ENCODE peak calls at places on chromosomes 1 and 21, in five cellular contexts. S, X, F, J and E are unnamed samples.

GRCh38 chr1:111225717-111226400 is 1.7 kb upstream of the CHI3L2 start:
- DNase-seq in S (no peak), X (no peak), F (peak), J (no peak), E (no peak)

GRCh38 chr1:17297991-17298390 is 10.0 kb upstream of the PADI4 start:
- DNase-seq in S (no peak), X (no peak), F (no peak), J (no peak), E (no peak)

GRCh38 chr1:85027242-85027983 is 20.9 kb downstream of the MCOLN3 start:
- DNase-seq in S (no peak), X (peak), F (peak), J (no peak), E (peak)

GRCh38 chr1:164796916-164797315 is 237.9 kb downstream of the PBX1 start:
- DNase-seq in S (no peak), X (no peak), F (no peak), J (no peak), E (no peak)

GRCh38 chr1:215022723-215023122 is 59.8 kb upstream of the KCNK2 start:
- DNase-seq in S (no peak), X (peak), F (peak), J (no peak), E (peak)

GRCh38 chr1:205588691-205589445 is 42.9 kb downstream of the ELK4 start:
- DNase-seq in S (no peak), X (peak), F (peak), J (no peak), E (peak)

GRCh38 chr1:96130432-96130831 is 591.2 kb upstream of the PTBP2 start:
- DNase-seq in S (no peak), X (no peak), F (no peak), J (no peak), E (no peak)

GRCh38 chr1:145994391-145995120 is 1.8 kb downstream of the TXNIP start:
- DNase-seq in S (no peak), X (peak), F (no peak), J (no peak), E (no peak)

GRCh38 chr1:234473123-234473522 is 5.9 kb downstream of the TARBP1 start:
- DNase-seq in S (no peak), X (no peak), F (no peak), J (no peak), E (peak)

GRCh38 chr1:41540886-41541591 is 56.6 kb upstream of the EDN2 start:
- DNase-seq in S (peak), X (peak), F (peak), J (no peak), E (no peak)

GRCh38 chr1:20494609-20495311 is 8.8 kb upstream of the CAMK2N1 start:
- DNase-seq in S (no peak), X (peak), F (peak), J (no peak), E (peak)

GRCh38 chr1:111242805-111243523 is 15.5 kb downstream of the CHI3L2 start:
- DNase-seq in S (no peak), X (no peak), F (peak), J (no peak), E (no peak)

GRCh38 chr21:43904316-43904925 is 39.4 kb downstream of the AGPAT3 start:
- DNase-seq in S (peak), X (no peak), F (no peak), J (no peak), E (no peak)

GRCh38 chr1:107451735-107452134 is 310.9 kb downstream of the NTNG1 start:
- DNase-seq in S (no peak), X (no peak), F (no peak), J (no peak), E (no peak)

GRCh38 chr1:88179943-88180342 is 504.1 kb upstream of the PKN2 start:
- DNase-seq in S (no peak), X (no peak), F (no peak), J (no peak), E (no peak)

GRCh38 chr1:37793773-37794371 is at the start of gene MANEAL:
- DNase-seq in S (peak), X (peak), F (peak), J (no peak), E (peak)
- H3K4me3 ChIP-seq in S (peak), X (peak), F (peak), J (peak), E (peak)

DNA sequence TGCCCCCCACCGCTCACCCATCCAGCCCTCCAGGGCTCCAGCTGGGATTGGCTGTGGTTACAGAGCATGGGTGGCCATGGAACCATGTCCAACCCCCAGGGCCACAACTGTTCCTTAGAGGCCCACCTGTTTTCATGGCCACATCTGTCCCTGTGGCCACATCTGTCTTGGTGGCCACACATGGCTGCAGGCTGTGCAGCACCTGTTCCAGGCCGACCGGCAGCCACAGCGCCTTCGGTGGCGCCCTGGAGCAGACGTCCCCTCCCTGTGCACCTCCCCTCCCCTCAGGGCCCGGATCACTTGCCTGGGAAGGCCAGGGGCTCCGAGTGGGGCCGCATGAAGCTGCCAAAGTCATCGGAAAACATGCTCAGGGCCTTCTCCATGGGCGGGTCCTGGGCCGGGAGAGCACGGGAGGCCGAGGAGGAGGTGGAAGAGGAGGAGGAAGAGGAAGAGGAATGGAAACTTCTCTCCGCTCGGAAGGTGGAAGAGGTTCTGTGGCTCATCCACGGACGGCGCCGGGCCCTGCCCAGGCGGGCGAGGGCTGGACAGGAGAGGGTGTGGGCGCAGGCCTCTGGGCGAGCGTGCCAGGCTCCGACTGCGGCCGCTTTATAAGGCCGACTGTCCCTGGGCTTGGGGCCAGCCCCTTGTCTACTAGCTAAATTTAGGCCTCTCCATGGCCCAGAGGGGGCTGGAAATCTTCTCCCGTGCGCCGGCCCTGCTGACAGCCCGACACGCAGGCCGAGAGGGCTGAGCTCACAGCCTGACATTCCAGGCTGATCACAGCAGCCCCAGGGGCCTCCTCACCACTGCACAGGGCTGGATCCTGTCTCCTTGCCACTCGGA is at the start of gene HSPB7:
- DNase-seq in S (peak), X (peak), F (peak), J (peak), E (peak)
- H3K4me3 ChIP-seq in S (peak), X (peak), F (no peak), J (peak), E (peak)

DNA sequence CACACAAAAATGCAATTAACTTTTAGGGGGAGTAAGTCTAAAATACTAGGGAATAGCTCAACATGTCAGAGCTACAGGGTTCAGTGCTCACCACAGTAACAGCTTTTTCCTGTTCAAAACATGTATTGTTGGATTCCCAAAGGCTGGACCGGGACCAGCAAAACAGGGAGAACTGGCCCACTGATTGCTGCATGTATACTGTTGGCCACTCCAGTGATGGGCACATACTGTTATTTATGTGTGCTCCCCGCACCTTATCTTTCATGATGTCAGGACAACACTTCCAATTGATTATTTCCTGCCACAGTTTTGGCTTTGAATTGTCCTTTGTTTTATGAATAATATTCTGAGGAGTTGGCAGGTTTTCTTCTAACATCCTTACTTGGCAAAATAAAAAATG is 50.7 kb downstream of the HMGB4 start:
- DNase-seq in S (no peak), X (no peak), F (no peak), J (no peak), E (no peak)
- H3K4me3 ChIP-seq in S (no peak), X (no peak), F (no peak), J (no peak), E (no peak)

DNA sequence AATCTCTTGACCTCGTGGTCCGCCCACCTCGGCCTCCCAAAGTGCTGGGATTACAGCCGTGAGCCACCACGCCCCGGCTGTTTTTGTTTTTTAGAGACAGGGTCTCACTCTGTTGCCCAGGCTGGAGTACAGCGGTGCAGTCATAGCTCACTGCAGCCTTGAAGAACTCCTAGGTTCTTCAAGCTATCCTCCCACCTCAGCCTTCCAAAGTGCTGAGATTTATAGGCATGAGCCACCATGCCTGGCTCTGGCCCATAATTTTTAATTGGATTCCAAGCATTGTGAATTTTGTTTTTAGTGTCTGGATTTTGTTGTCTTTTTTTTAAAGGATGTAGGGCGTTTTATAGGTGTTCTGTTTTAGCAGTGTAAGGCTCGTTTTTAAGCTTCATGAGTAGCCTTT is 28.6 kb upstream of the TXLNA start:
- DNase-seq in S (no peak), X (peak), F (no peak), J (no peak), E (peak)
- H3K4me3 ChIP-seq in S (no peak), X (no peak), F (no peak), J (no peak), E (no peak)

GRCh38 chr1:211580303-211580687 is 1.3 kb upstream of the SLC30A1 start:
- DNase-seq in S (no peak), X (peak), F (no peak), J (no peak), E (peak)
- H3K4me3 ChIP-seq in S (no peak), X (peak), F (no peak), J (no peak), E (peak)

GRCh38 chr1:8727809-8728213 is 89.6 kb downstream of the RERE start:
- DNase-seq in S (no peak), X (peak), F (no peak), J (no peak), E (peak)

GRCh38 chr1:8728464-8728863 is 89.0 kb downstream of the RERE start:
- DNase-seq in S (no peak), X (no peak), F (no peak), J (no peak), E (no peak)

GRCh38 chr1:8736927-8737326 is 80.5 kb downstream of the RERE start:
- DNase-seq in S (no peak), X (no peak), F (no peak), J (no peak), E (no peak)

GRCh38 chr1:8733463-8733862 is 84.0 kb downstream of the RERE start:
- DNase-seq in S (no peak), X (no peak), F (no peak), J (no peak), E (no peak)

GRCh38 chr1:8731162-8731561 is 86.3 kb downstream of the RERE start:
- DNase-seq in S (no peak), X (no peak), F (no peak), J (no peak), E (no peak)
- H3K4me3 ChIP-seq in S (no peak), X (no peak), F (no peak), J (no peak), E (no peak)

GRCh38 chr1:204087181-204087892 is 14.4 kb downstream of the SOX13 start:
- DNase-seq in S (no peak), X (peak), F (no peak), J (no peak), E (no peak)

GRCh38 chr1:204087893-204088528 is 15.1 kb downstream of the SOX13 start:
- DNase-seq in S (peak), X (peak), F (no peak), J (peak), E (no peak)

GRCh38 chr1:204088596-204088995 is 15.7 kb downstream of the SOX13 start:
- DNase-seq in S (no peak), X (no peak), F (no peak), J (no peak), E (no peak)

GRCh38 chr1:204091066-204091465 is 18.2 kb downstream of the SOX13 start:
- DNase-seq in S (no peak), X (no peak), F (no peak), J (no peak), E (no peak)

GRCh38 chr1:204089044-204089751 is 16.3 kb downstream of the SOX13 start:
- DNase-seq in S (peak), X (peak), F (peak), J (peak), E (peak)
- H3K4me3 ChIP-seq in S (peak), X (no peak), F (no peak), J (peak), E (no peak)

DNA sequence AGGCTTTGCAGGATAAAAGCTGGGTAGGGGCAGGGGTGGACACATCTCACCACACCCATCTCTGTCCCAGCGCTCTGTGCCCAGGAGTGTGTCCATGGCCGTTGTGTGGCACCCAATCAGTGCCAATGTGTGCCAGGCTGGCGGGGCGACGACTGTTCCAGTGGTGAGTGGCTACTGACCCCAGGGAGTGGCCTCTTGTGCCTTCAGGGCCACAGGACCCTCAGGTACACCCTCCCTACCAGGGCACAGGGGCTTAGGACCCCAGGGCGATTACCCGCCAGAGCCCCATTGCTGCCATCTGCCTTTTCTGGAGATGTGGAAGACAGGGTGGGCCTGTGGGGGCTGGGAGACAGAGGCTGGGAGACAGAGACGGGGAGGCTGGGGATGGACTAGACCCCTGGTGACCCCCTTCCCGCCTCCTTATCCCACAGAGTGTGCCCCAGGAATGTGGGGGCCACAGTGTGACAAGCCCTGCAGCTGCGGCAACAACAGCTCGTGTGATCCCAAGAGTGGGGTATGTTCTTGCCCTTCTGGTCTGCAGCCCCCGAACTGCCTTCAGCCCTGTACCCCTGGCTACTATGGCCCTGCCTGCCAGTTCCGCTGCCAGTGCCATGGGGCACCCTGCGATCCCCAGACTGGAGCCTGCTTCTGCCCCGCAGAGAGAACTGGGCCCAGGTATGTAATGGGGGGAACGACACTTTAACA is 12.8 kb downstream of the PEAR1 start:
- DNase-seq in S (no peak), X (no peak), F (no peak), J (no peak), E (no peak)
- H3K4me3 ChIP-seq in S (no peak), X (no peak), F (no peak), J (no peak), E (no peak)